ENCODE peak calls at places on chromosomes 3 and 15, in four cellular contexts. One of them, this sample, is unnamed.

GRCh38 chr3:127798716-127799115 is 23.6 kb downstream of the MGLL start:
- DNase-seq in GM13976: no peak
- DNase-seq in kidney tubule cell: no peak
- DNase-seq in retina: no peak
- DNase-seq in this sample: no peak

GRCh38 chr3:21517184-21517583 is 233.8 kb downstream of the ZNF385D start:
- DNase-seq in GM13976: no peak
- DNase-seq in kidney tubule cell: no peak
- DNase-seq in retina: no peak
- DNase-seq in this sample: no peak

GRCh38 chr15:45588199-45588910 is 1.2 kb downstream of the BLOC1S6 start:
- DNase-seq in GM13976: no peak
- DNase-seq in kidney tubule cell: peak
- DNase-seq in retina: no peak
- DNase-seq in this sample: no peak

GRCh38 chr3:45554001-45554691 is 40.4 kb upstream of the LIMD1 start:
- DNase-seq in GM13976: peak
- DNase-seq in kidney tubule cell: peak
- DNase-seq in retina: no peak
- DNase-seq in this sample: no peak

GRCh38 chr3:189419022-189419421 is 212.2 kb upstream of the TP63 start:
- DNase-seq in GM13976: no peak
- DNase-seq in kidney tubule cell: no peak
- DNase-seq in retina: no peak
- DNase-seq in this sample: no peak

GRCh38 chr15:69400850-69401249 is 13.3 kb upstream of the KIF23 start:
- DNase-seq in GM13976: no peak
- DNase-seq in kidney tubule cell: peak
- DNase-seq in retina: no peak
- DNase-seq in this sample: no peak

GRCh38 chr3:190912736-190913135 is 50.2 kb upstream of the GMNC start:
- DNase-seq in GM13976: no peak
- DNase-seq in kidney tubule cell: peak
- DNase-seq in retina: no peak
- DNase-seq in this sample: no peak

GRCh38 chr15:96276438-96277210 is 53.9 kb upstream of the NR2F2 start:
- DNase-seq in GM13976: no peak
- DNase-seq in kidney tubule cell: peak
- DNase-seq in retina: no peak
- DNase-seq in this sample: no peak

GRCh38 chr15:50168778-50169411 is 13.1 kb upstream of the SLC27A2 start:
- DNase-seq in GM13976: no peak
- DNase-seq in kidney tubule cell: peak
- DNase-seq in retina: no peak
- DNase-seq in this sample: no peak

GRCh38 chr3:193560870-193561269 is 6.2 kb upstream of the ATP13A4 start:
- DNase-seq in GM13976: no peak
- DNase-seq in kidney tubule cell: no peak
- DNase-seq in retina: no peak
- DNase-seq in this sample: no peak

GRCh38 chr3:195219351-195220045 is 51.5 kb downstream of the XXYLT1 start:
- DNase-seq in GM13976: no peak
- DNase-seq in kidney tubule cell: no peak
- DNase-seq in retina: no peak
- DNase-seq in this sample: no peak